ENCODE peak calls at places on chromosomes 7 and 10, in eight cellular contexts. B is NCI-H1417; H is WTC11; T is stimulated activated CD8-positive, alpha-beta memory T cell treated with anti-CD3 and anti-CD28 coated beads, Interleukin-7, amount 100 ng/mL, for 24 hours; A is iris pigment epithelial cell; E is stimulated activated CD4-positive, alpha-beta T cell treated with anti-CD3 and anti-CD28 coated beads, Interleukin-1b, Interleukin-23, amount 100 ng/mL, for 48 hours; G is Panc1; J is naive thymus-derived CD4-positive, alpha-beta T cell. W is an unnamed sample.

GRCh38 chr7:89887489-89887888 is 266.8 kb upstream of the STEAP1 start:
- DNase-seq in G (no peak), B (no peak), A (no peak), E (no peak), H (no peak), T (no peak), J (no peak), W (no peak)

GRCh38 chr10:132163278-132163765 is 23.4 kb upstream of the DPYSL4 start:
- DNase-seq in B (peak; percentile 92), J (peak; percentile 55), H (peak; percentile 88), E (peak; percentile 84), T (peak; percentile 30), A (no peak), G (no peak), W (no peak)

GRCh38 chr10:106680061-106680460 is 484.4 kb downstream of the SORCS1 start:
- DNase-seq in G (no peak), T (no peak), A (no peak), J (no peak), E (no peak), B (no peak), H (no peak), W (no peak)

GRCh38 chr10:116840389-116841075 is 8.8 kb upstream of the ENO4 start:
- DNase-seq in A (no peak), E (no peak), H (no peak), T (no peak), G (no peak), B (no peak), J (no peak), W (no peak)

GRCh38 chr7:102918865-102919264 is 6.1 kb downstream of the LRRC17 start:
- DNase-seq in G (no peak), E (no peak), B (no peak), H (no peak), T (no peak), J (no peak), A (no peak), W (no peak)

GRCh38 chr10:361203-362135 is 226.2 kb downstream of the ZMYND11 start:
- DNase-seq in E (no peak), B (peak; percentile 70), G (no peak), A (no peak), H (no peak), T (no peak), J (no peak), W (no peak)

GRCh38 chr10:58782876-58783859 is 270.5 kb downstream of the BICC1 start:
- DNase-seq in G (no peak), E (no peak), A (peak; percentile 35), J (no peak), B (no peak), H (no peak), T (no peak), W (no peak)

GRCh38 chr10:121292396-121292795 is 305.8 kb downstream of the FGFR2 start:
- DNase-seq in H (no peak), A (no peak), B (no peak), J (no peak), T (no peak), E (no peak), G (no peak), W (no peak)

GRCh38 chr7:17671956-17672355 is 268.3 kb downstream of the SNX13 start:
- DNase-seq in J (no peak), T (no peak), A (no peak), H (no peak), E (no peak), G (no peak), B (no peak), W (no peak)

GRCh38 chr7:5708271-5708670 is 73.2 kb downstream of the RNF216 start:
- DNase-seq in G (no peak), E (no peak), T (no peak), B (no peak), A (no peak), H (no peak), J (no peak), W (no peak)

GRCh38 chr10:101293007-101293723 is 60.8 kb upstream of the BTRC start:
- DNase-seq in T (no peak), H (peak; percentile 55), J (no peak), A (no peak), E (no peak), G (no peak), B (peak; percentile 57), W (no peak)

GRCh38 chr10:18397886-18398285 is 253.5 kb downstream of the NSUN6 start:
- DNase-seq in B (no peak), H (no peak), T (no peak), J (no peak), E (no peak), G (no peak), A (no peak), W (no peak)

GRCh38 chr10:28090506-28090905 is 91.6 kb upstream of the ODAD2 start:
- DNase-seq in A (no peak), G (no peak), H (no peak), E (no peak), T (no peak), J (no peak), B (no peak), W (no peak)

GRCh38 chr7:149860821-149861727 is 12.7 kb upstream of the ATP6V0E2 start:
- DNase-seq in E (peak; percentile 29), J (no peak), H (peak; percentile 80), B (no peak), T (no peak), A (no peak), G (no peak), W (peak; percentile 17)

GRCh38 chr7:44678468-44679179 is 70.0 kb upstream of the ZMIZ2 start:
- DNase-seq in B (no peak), E (no peak), A (peak; percentile 93), G (no peak), H (no peak), T (no peak), J (no peak), W (no peak)

W was measured in omental fat pad.